ENCODE peak calls at places on chromosomes 13 and 19, in five cellular contexts. B is suprapubic skin, V is heart left ventricle, U is IMR-90, X is HepG2. I is an unnamed sample.

GRCh38 chr13:113093580-113094409 is 11.8 kb upstream of the F7 start:
- DNase-seq in B (no peak), V (peak), U (no peak), X (no peak), I (no peak)

GRCh38 chr19:38386300-38386967 is 1.4 kb downstream of the GGN start:
- DNase-seq in B (no peak), V (peak), U (no peak), X (no peak), I (no peak)

GRCh38 chr13:101916108-101916757 is 463.8 kb downstream of the ITGBL1 start:
- DNase-seq in B (no peak), V (peak), U (no peak), X (no peak), I (no peak)

GRCh38 chr13:52356327-52356726 is 49.6 kb downstream of the THSD1 start:
- DNase-seq in B (no peak), V (no peak), U (peak), X (no peak), I (no peak)

GRCh38 chr13:28492527-28493367 is 2.2 kb downstream of the FLT1 start:
- DNase-seq in B (no peak), V (no peak), U (no peak), X (no peak), I (no peak)

GRCh38 chr19:16608290-16608704 is 19.7 kb downstream of the MED26 start:
- DNase-seq in B (no peak), V (no peak), U (peak), X (no peak), I (no peak)

GRCh38 chr19:29872224-29872731 is 60.5 kb downstream of the CCNE1 start:
- DNase-seq in B (no peak), V (no peak), U (no peak), X (no peak), I (no peak)

GRCh38 chr13:19178901-19179593 is 2.6 kb downstream of the TUBA3C start:
- DNase-seq in B (peak), V (no peak), U (no peak), X (no peak), I (no peak)

GRCh38 chr19:14563989-14564650 is 7.7 kb downstream of the NDUFB7 start:
- DNase-seq in B (no peak), V (no peak), U (no peak), X (no peak), I (no peak)

GRCh38 chr13:91312324-91312723 is 35.2 kb upstream of the MIR17HG start:
- DNase-seq in B (no peak), V (no peak), U (no peak), X (no peak), I (no peak)

GRCh38 chr19:16386619-16387240 is 62.1 kb downstream of the KLF2 start:
- DNase-seq in B (no peak), V (no peak), U (peak), X (peak), I (peak)

GRCh38 chr13:36192166-36192565 is 22.2 kb downstream of the SOHLH2 start:
- DNase-seq in B (no peak), V (no peak), U (no peak), X (no peak), I (no peak)

GRCh38 chr19:55447421-55448174 is 4.5 kb upstream of the SHISA7 start:
- DNase-seq in B (no peak), V (no peak), U (peak), X (no peak), I (no peak)

GRCh38 chr13:30730526-30730925 is 4.8 kb upstream of the ALOX5AP start:
- DNase-seq in B (no peak), V (no peak), U (no peak), X (peak), I (no peak)

GRCh38 chr13:81382236-81382635 is 1041.3 kb upstream of the SPRY2 start:
- DNase-seq in B (no peak), V (no peak), U (no peak), X (no peak), I (no peak)

GRCh38 chr13:81381560-81381959 is 1040.6 kb upstream of the SPRY2 start:
- DNase-seq in B (no peak), V (no peak), U (no peak), X (no peak), I (no peak)

GRCh38 chr13:81377926-81378325 is 1037.0 kb upstream of the SPRY2 start:
- DNase-seq in B (no peak), V (no peak), U (no peak), X (no peak), I (no peak)

GRCh38 chr13:81383441-81383840 is 1042.5 kb upstream of the SPRY2 start:
- DNase-seq in B (no peak), V (no peak), U (no peak), X (no peak), I (no peak)

DNA sequence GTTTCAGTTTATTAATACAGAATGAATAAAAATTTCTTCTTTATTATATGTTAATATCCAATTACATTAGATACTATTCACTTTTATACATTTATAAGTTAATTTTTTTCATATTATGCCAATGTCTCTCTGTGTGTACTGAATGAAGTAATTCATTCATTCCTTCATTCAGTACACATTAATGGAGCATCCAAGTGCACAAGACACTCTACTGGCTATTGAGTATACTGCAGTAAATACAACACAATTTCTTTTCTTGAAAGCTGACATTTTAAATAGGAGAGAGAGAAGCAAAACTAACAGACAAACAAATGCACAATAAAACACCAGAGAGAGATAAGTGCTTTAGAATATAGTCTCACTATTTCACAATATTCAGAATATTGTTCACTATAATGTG is 1038.3 kb upstream of the SPRY2 start:
- DNase-seq in B (no peak), V (no peak), U (no peak), X (no peak), I (no peak)
- TF ChIP-seq CTCF in B (no peak), V (no peak), U (no peak), X (no peak), I (no peak)

GRCh38 chr19:28324275-28325060 is 888.5 kb downstream of the UQCRFS1 start:
- DNase-seq in B (no peak), V (no peak), U (no peak), X (no peak), I (no peak)
- TF ChIP-seq CTCF in B (no peak), V (no peak), U (no peak), X (no peak), I (no peak)

DNA sequence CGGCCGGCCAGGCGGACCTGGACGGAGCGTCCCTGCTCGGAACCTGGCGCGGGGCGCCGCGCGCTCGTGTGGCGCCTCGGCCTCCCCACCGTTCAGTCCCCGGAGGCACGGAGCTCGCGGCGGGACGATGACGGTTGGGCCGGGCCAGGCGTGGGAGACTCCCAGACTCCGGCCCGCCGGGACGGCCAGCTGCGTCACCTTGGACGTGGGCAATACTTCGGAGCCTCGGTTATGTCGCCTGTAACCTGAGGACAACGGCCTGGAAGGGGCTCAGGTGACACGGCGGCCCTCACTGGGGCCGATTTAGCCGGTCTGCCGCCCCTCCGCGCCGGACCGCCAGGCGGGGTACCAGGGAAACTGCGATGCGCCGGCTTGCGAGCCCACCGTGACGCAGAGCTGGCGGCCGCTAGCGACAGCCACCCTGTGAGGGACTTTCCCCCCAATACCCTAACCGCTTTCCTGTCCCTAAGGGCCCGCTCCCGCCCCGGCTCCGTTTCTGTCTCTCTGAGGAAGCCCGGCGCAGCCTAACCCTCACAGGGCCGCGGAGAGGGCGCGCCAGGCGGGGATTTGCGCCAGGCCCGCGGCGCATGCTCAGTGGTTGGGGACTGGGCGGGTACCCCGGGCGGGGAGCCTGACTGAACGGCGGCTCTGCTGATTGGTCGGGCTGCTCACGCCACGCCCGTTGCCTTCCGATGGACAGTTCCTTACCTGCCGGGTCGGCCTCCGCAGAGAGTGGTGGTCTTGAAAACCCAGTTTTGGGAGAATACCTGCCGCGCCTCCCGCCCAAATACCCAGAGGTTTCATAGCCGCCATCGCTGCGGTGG is 109.5 kb upstream of the DOCK9 start:
- DNase-seq in B (peak), V (peak), U (peak), X (peak), I (peak)
- TF ChIP-seq CTCF in B (no peak), V (peak), U (peak), X (peak), I (peak)

GRCh38 chr19:3983542-3983914 is 1.7 kb downstream of the EEF2 start:
- DNase-seq in B (no peak), V (no peak), U (no peak), X (no peak), I (no peak)
- TF ChIP-seq CTCF in B (no peak), V (no peak), U (no peak), X (no peak), I (no peak)

DNA sequence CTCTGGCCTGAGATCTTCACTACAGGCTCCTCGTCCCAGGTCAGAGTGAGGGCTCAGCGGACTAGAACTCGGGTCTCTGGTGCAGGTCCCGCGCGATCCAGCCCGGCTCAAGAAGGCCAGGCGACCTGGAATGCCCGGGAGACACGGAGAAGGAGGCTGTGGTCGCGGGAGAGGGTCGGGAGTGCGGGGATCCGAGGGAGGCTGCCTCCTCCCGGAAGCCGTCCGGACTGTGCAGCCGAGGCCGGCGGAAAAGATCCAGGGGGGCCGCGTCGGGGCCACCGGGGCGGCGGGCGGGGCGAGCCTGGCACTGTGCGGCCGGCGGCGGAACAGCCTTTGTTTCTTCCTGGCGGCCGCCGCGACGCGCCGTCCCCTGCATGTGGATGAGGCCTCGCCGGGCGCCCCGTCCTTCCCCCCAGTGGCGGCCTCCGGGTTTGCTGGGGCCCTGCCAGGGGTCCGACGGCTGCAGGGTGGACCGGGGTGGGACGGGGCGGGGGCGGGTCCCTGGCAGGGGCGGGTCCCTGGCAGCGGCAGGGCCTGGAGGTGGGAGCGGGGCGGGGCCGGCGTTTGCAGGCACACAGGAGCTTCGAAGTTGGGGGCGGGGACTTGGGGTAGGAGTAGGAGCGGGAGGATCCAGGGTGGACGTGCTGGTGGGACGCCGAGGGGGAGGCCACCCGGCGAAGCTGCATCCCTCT is 1.0 kb upstream of the SLC7A10 start:
- DNase-seq in B (no peak), V (no peak), U (no peak), X (no peak), I (no peak)
- TF ChIP-seq CTCF in B (no peak), V (no peak), U (no peak), X (no peak), I (no peak)